ENCODE peak calls at places on chromosome 5, in ten cellular contexts. P is OCI-LY7, H is cardiac muscle cell, W is right lobe of liver, N is neuronal stem cell, S is gastrocnemius medialis, J is left ventricle myocardium inferior, R is right cardiac atrium, A is H9, I is A549. C is an unnamed sample.

GRCh38 chr5:956941-957729 is 51.5 kb upstream of the NKD2 start:
- DNase-seq in P (no peak), H (peak; percentile 32), W (no peak), N (no peak), S (no peak), J (no peak), R (peak; percentile 76), A (peak; percentile 34), I (peak; percentile 66), C (no peak)

GRCh38 chr5:14675309-14675708 is 10.8 kb downstream of the OTULIN start:
- DNase-seq in P (no peak), H (no peak), W (no peak), N (no peak), S (no peak), J (no peak), R (no peak), A (no peak), I (no peak), C (no peak)

GRCh38 chr5:174589599-174589998 is 134.8 kb upstream of the MSX2 start:
- DNase-seq in P (no peak), H (no peak), W (no peak), N (no peak), S (no peak), J (no peak), R (no peak), A (no peak), I (no peak), C (no peak)

GRCh38 chr5:176735383-176736265 is 74.7 kb upstream of the UNC5A start:
- DNase-seq in P (no peak), H (no peak), W (no peak), N (no peak), S (no peak), J (no peak), R (no peak), A (peak; percentile 15), I (no peak), C (no peak)

GRCh38 chr5:135040331-135041144 is 6.5 kb upstream of the PITX1 start:
- DNase-seq in P (no peak), H (peak; percentile 56), W (no peak), N (no peak), S (no peak), J (no peak), R (no peak), A (peak; percentile 66), I (no peak), C (no peak)

GRCh38 chr5:52199833-52200232 is 587.9 kb upstream of the ITGA1 start:
- DNase-seq in P (no peak), H (no peak), W (no peak), N (no peak), S (no peak), J (no peak), R (no peak), A (no peak), I (no peak), C (no peak)

GRCh38 chr5:40223884-40224402 is 455.8 kb upstream of the PTGER4 start:
- DNase-seq in P (no peak), H (no peak), W (no peak), N (no peak), S (no peak), J (no peak), R (no peak), A (no peak), I (no peak), C (no peak)

GRCh38 chr5:7894860-7895259 is 25.9 kb downstream of the MTRR start:
- DNase-seq in P (no peak), H (no peak), W (no peak), N (no peak), S (no peak), J (no peak), R (no peak), A (no peak), I (no peak), C (no peak)

GRCh38 chr5:133848306-133848924 is 120.0 kb downstream of the C5orf15 start:
- DNase-seq in P (no peak), H (no peak), W (no peak), N (no peak), S (no peak), J (no peak), R (no peak), A (peak; percentile 15), I (no peak), C (no peak)

DNA sequence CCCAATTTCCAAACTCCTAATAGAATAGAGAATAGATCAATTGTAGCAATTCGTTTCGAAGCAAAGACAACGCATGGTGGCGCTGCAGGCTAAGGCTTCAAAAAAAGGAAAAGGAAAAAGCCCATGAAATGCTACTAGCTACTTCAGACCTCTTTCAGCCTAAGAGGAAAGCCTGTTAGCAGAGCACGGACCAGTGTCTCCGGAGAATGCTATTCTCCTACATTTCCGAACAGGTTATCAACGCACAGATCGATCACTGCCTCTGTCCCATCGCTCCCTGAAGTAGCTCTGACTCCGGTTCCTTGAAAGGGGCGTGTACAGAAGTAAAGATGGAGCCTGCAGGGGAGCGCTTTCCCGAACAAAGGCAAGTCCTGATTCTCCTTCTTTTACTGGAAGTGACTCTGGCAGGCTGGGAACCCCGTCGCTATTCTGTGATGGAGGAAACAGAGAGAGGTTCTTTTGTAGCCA is at the start of gene PCDHB15:
- DNase-seq in P (no peak), H (peak; percentile 54), W (no peak), N (peak; percentile 39), S (no peak), J (peak; percentile 32), R (peak; percentile 57), A (peak; percentile 65), I (peak; percentile 17), C (no peak)
- H3K9me3 ChIP-seq in P (no peaks in the 10 kb centered on the region), H (no peaks in the 10 kb centered on the region), W (peaks cover 22% of the 10 kb centered on the region), N (peaks cover 53% of the 10 kb centered on the region), S (peaks cover 9% of the 10 kb centered on the region), J (peaks cover 100% of the 10 kb centered on the region), R (peaks cover 34% of the 10 kb centered on the region), A (peaks cover 5% of the 10 kb centered on the region), I (peaks cover 50% of the 10 kb centered on the region), C (peaks cover 89% of the 10 kb centered on the region)

GRCh38 chr5:169094586-169095409 is 206.1 kb downstream of the SLIT3 start:
- DNase-seq in P (no peak), H (no peak), W (no peak), N (no peak), S (no peak), J (no peak), R (no peak), A (no peak), I (no peak), C (no peak)

GRCh38 chr5:169097374-169097831 is 203.5 kb downstream of the SLIT3 start:
- DNase-seq in P (no peak), H (no peak), W (no peak), N (no peak), S (no peak), J (no peak), R (peak; percentile 67), A (no peak), I (no peak), C (no peak)

GRCh38 chr5:169097897-169098296 is 203.0 kb downstream of the SLIT3 start:
- DNase-seq in P (no peak), H (no peak), W (no peak), N (no peak), S (no peak), J (no peak), R (peak; percentile 73), A (no peak), I (no peak), C (no peak)

GRCh38 chr5:169095410-169095772 is 205.5 kb downstream of the SLIT3 start:
- DNase-seq in P (no peak), H (no peak), W (no peak), N (no peak), S (no peak), J (no peak), R (no peak), A (no peak), I (peak; percentile 14), C (no peak)

GRCh38 chr5:169095976-169096375 is 205.0 kb downstream of the SLIT3 start:
- DNase-seq in P (no peak), H (no peak), W (no peak), N (no peak), S (no peak), J (no peak), R (no peak), A (no peak), I (no peak), C (no peak)
- H3K27ac ChIP-seq in P (no peak overlapping the region), H (no peak overlapping the region), W (no peak overlapping the region), N (no peak overlapping the region), S (no peak overlapping the region), J (no peak overlapping the region), R (no peak overlapping the region), A (no peak overlapping the region), I (no peak overlapping the region), C (no peak overlapping the region)

GRCh38 chr5:3269400-3270169 is 326.0 kb upstream of the IRX1 start:
- DNase-seq in P (no peak), H (no peak), W (no peak), N (no peak), S (no peak), J (no peak), R (no peak), A (no peak), I (no peak), C (no peak)
- H3K9me3 ChIP-seq in P (no peaks in the 10 kb centered on the region), H (no peaks in the 10 kb centered on the region), W (no peaks in the 10 kb centered on the region), N (no peaks in the 10 kb centered on the region), S (no peaks in the 10 kb centered on the region), J (no peaks in the 10 kb centered on the region), R (no peaks in the 10 kb centered on the region), A (no peaks in the 10 kb centered on the region), I (no peaks in the 10 kb centered on the region), C (no peaks in the 10 kb centered on the region)

GRCh38 chr5:78633710-78634109 is 14.9 kb downstream of the LHFPL2 start:
- DNase-seq in P (no peak), H (no peak), W (no peak), N (no peak), S (no peak), J (no peak), R (no peak), A (no peak), I (no peak), C (no peak)

GRCh38 chr5:78634634-78635033 is 13.9 kb downstream of the LHFPL2 start:
- DNase-seq in P (no peak), H (no peak), W (no peak), N (no peak), S (no peak), J (no peak), R (no peak), A (no peak), I (peak; percentile 24), C (no peak)

GRCh38 chr5:78631931-78632330 is 16.6 kb downstream of the LHFPL2 start:
- DNase-seq in P (no peak), H (no peak), W (no peak), N (no peak), S (no peak), J (no peak), R (no peak), A (no peak), I (no peak), C (no peak)

GRCh38 chr5:78630047-78630446 is 18.5 kb downstream of the LHFPL2 start:
- DNase-seq in P (no peak), H (no peak), W (no peak), N (no peak), S (no peak), J (no peak), R (no peak), A (no peak), I (no peak), C (no peak)

DNA sequence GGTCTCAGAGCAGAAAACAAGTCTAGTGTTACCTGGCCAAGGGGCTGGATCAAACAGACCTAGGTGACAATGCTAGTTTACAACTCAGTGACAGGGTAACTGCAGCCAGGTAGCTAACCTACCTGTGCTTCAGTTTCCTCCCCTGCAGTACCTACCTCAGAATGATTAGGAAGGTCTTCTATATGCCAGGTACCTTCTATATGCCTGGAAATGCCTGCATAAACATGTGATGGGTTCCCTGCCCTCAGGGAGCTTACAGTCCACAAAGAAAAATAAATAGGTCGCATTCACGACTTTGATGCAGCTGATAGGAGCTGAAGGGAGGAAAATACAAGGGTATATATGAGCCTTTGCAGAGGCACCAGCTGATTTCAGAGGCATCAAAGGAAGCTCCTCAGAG is 16.1 kb downstream of the LHFPL2 start:
- DNase-seq in P (no peak), H (no peak), W (no peak), N (no peak), S (no peak), J (no peak), R (no peak), A (no peak), I (no peak), C (no peak)
- H3K27ac ChIP-seq in P (no peak overlapping the region), H (peak overlapping the region; percentile 98), W (no peak overlapping the region), N (no peak overlapping the region), S (no peak overlapping the region), J (no peak overlapping the region), R (no peak overlapping the region), A (no peak overlapping the region), I (no peak overlapping the region), C (no peak overlapping the region)

C was measured in Peyer's patch.